ENCODE peak calls at places on chromosomes 2 and 18, in nine cellular contexts. I, B, T, H, P, U, D, A and X are unnamed samples.

GRCh38 chr2:8380573-8380972 is 301.3 kb upstream of the ID2 start:
- DNase-seq in A (no peak), I (no peak), P (no peak), B (no peak), U (no peak), D (no peak), H (no peak), T (peak), X (no peak)

GRCh38 chr2:38655441-38655840 is 10.5 kb upstream of the GALM start:
- DNase-seq in U (no peak), B (no peak), I (no peak), P (no peak), H (no peak), T (no peak), A (no peak), D (no peak), X (no peak)

GRCh38 chr18:35933982-35934381 is 38.5 kb upstream of the RMP24 start:
- DNase-seq in H (no peak), P (no peak), A (no peak), D (no peak), T (no peak), B (no peak), U (no peak), I (no peak), X (no peak)

GRCh38 chr2:206353685-206354084 is 79.2 kb downstream of the ZDBF2 start:
- DNase-seq in T (peak), P (no peak), I (no peak), H (no peak), A (no peak), D (no peak), U (no peak), B (peak), X (no peak)

GRCh38 chr2:10169053-10169578 is 46.6 kb downstream of the RRM2 start:
- DNase-seq in B (no peak), I (no peak), A (no peak), D (no peak), P (no peak), T (no peak), U (no peak), H (no peak), X (no peak)

GRCh38 chr2:189751080-189751658 is 11.4 kb downstream of the OSGEPL1 start:
- DNase-seq in H (peak), U (no peak), I (no peak), P (no peak), B (peak), D (no peak), T (peak), A (peak), X (peak)

GRCh38 chr2:45872211-45872610 is 220.7 kb downstream of the PRKCE start:
- DNase-seq in B (peak), A (no peak), P (no peak), T (no peak), H (peak), I (no peak), U (no peak), D (no peak), X (no peak)

GRCh38 chr18:63025251-63025710 is 294.3 kb downstream of the BCL2 start:
- DNase-seq in P (no peak), I (no peak), H (peak), D (no peak), T (no peak), A (no peak), B (peak), U (peak), X (no peak)

GRCh38 chr2:236568068-236568921 is 1.3 kb upstream of the ACKR3 start:
- DNase-seq in H (peak), A (peak), T (no peak), B (no peak), P (no peak), D (peak), I (no peak), U (peak), X (peak)

GRCh38 chr18:74898965-74899364 is 301.3 kb downstream of the ZNF407 start:
- DNase-seq in T (no peak), P (no peak), U (no peak), D (no peak), B (peak), I (no peak), H (no peak), A (no peak), X (no peak)

GRCh38 chr2:84302513-84303412 is 156.3 kb downstream of the SUCLG1 start:
- DNase-seq in A (peak), P (no peak), T (peak), B (peak), H (peak), D (no peak), I (peak), U (no peak), X (no peak)

GRCh38 chr2:48482774-48483173 is 47.2 kb upstream of the STON1 start:
- DNase-seq in U (no peak), I (peak), B (peak), T (no peak), P (no peak), H (no peak), D (no peak), A (peak), X (no peak)

GRCh38 chr2:221518201-221518936 is 53.7 kb downstream of the EPHA4 start:
- DNase-seq in B (no peak), U (no peak), P (no peak), A (no peak), H (no peak), D (no peak), T (no peak), I (no peak), X (no peak)

GRCh38 chr2:162916286-162916801 is 77.8 kb upstream of the KCNH7 start:
- DNase-seq in B (no peak), P (no peak), H (no peak), T (no peak), A (no peak), I (no peak), D (no peak), U (no peak), X (no peak)

GRCh38 chr2:209593930-209594329 is 170.1 kb downstream of the MAP2 start:
- DNase-seq in P (no peak), U (no peak), H (no peak), A (no peak), D (no peak), B (no peak), T (no peak), I (no peak), X (no peak)